ENCODE peak calls at places on chromosome 21, in eight cellular contexts. One of them, this sample, is unnamed.
A peak's percentile ranks its signal among the peaks of the same experiment; 100 is the strongest.

GRCh38 chr21:33732038-33732437 is 89.7 kb downstream of the ITSN1 start:
- DNase-seq in transverse colon: no peak
- DNase-seq in body of pancreas: no peak
- DNase-seq in A549: no peak
- DNase-seq in heart left ventricle: no peak
- DNase-seq in GM12891: no peak
- DNase-seq in lower leg skin: no peak
- DNase-seq in right lobe of liver: no peak
- DNase-seq in this sample: peak; percentile 22

GRCh38 chr21:24045775-24046215 is 1561.5 kb downstream of the MRPL39 start:
- DNase-seq in A549: peak; percentile 11
- DNase-seq in body of pancreas: peak; percentile 67
- DNase-seq in heart left ventricle: peak; percentile 73
- DNase-seq in right lobe of liver: peak; percentile 27
- DNase-seq in lower leg skin: no peak
- DNase-seq in transverse colon: peak; percentile 10
- DNase-seq in GM12891: no peak
- DNase-seq in this sample: peak; percentile 30

GRCh38 chr21:30491963-30492428 is at the start of gene KRTAP19-3:
- DNase-seq in transverse colon: no peak
- DNase-seq in GM12891: no peak
- DNase-seq in A549: no peak
- DNase-seq in body of pancreas: no peak
- DNase-seq in right lobe of liver: no peak
- DNase-seq in heart left ventricle: no peak
- DNase-seq in lower leg skin: no peak
- DNase-seq in this sample: no peak

GRCh38 chr21:38544681-38545080 is 46.4 kb upstream of the ERG start:
- DNase-seq in heart left ventricle: no peak
- DNase-seq in transverse colon: no peak
- DNase-seq in A549: no peak
- DNase-seq in body of pancreas: no peak
- DNase-seq in GM12891: no peak
- DNase-seq in lower leg skin: no peak
- DNase-seq in right lobe of liver: no peak
- DNase-seq in this sample: no peak

GRCh38 chr21:42193131-42193671 is 25.7 kb upstream of the ABCG1 start:
- DNase-seq in GM12891: no peak
- DNase-seq in transverse colon: no peak
- DNase-seq in lower leg skin: no peak
- DNase-seq in A549: no peak
- DNase-seq in heart left ventricle: no peak
- DNase-seq in body of pancreas: no peak
- DNase-seq in right lobe of liver: no peak
- DNase-seq in this sample: no peak

GRCh38 chr21:29571949-29572348 is 273.2 kb downstream of the BACH1 start:
- DNase-seq in lower leg skin: no peak
- DNase-seq in A549: no peak
- DNase-seq in transverse colon: no peak
- DNase-seq in GM12891: no peak
- DNase-seq in heart left ventricle: no peak
- DNase-seq in right lobe of liver: no peak
- DNase-seq in body of pancreas: no peak
- DNase-seq in this sample: no peak

GRCh38 chr21:33948096-33948950 is 32.7 kb upstream of the ATP5PO start:
- DNase-seq in A549: peak; percentile 62
- DNase-seq in body of pancreas: peak; percentile 85
- DNase-seq in heart left ventricle: peak; percentile 77
- DNase-seq in lower leg skin: peak; percentile 92
- DNase-seq in right lobe of liver: no peak
- DNase-seq in GM12891: no peak
- DNase-seq in transverse colon: peak; percentile 77
- DNase-seq in this sample: peak; percentile 29

GRCh38 chr21:41802684-41803083 is 35.8 kb upstream of the RIPK4 start:
- DNase-seq in right lobe of liver: peak; percentile 62
- DNase-seq in body of pancreas: peak; percentile 31
- DNase-seq in transverse colon: peak; percentile 26
- DNase-seq in heart left ventricle: no peak
- DNase-seq in GM12891: no peak
- DNase-seq in A549: no peak
- DNase-seq in lower leg skin: peak; percentile 93
- DNase-seq in this sample: no peak

GRCh38 chr21:42321845-42322244 is 6.6 kb upstream of the TFF3 start:
- DNase-seq in transverse colon: no peak
- DNase-seq in lower leg skin: peak; percentile 68
- DNase-seq in GM12891: no peak
- DNase-seq in body of pancreas: no peak
- DNase-seq in heart left ventricle: no peak
- DNase-seq in right lobe of liver: no peak
- DNase-seq in A549: no peak
- DNase-seq in this sample: no peak

GRCh38 chr21:34703566-34703965 is 34.8 kb downstream of the CLIC6 start:
- DNase-seq in lower leg skin: peak; percentile 76
- DNase-seq in transverse colon: no peak
- DNase-seq in GM12891: no peak
- DNase-seq in right lobe of liver: no peak
- DNase-seq in body of pancreas: no peak
- DNase-seq in heart left ventricle: no peak
- DNase-seq in A549: no peak
- DNase-seq in this sample: no peak

GRCh38 chr21:33825898-33826297 is 89.7 kb downstream of the ATP5PO start:
- DNase-seq in body of pancreas: no peak
- DNase-seq in heart left ventricle: no peak
- DNase-seq in right lobe of liver: no peak
- DNase-seq in GM12891: no peak
- DNase-seq in transverse colon: no peak
- DNase-seq in A549: no peak
- DNase-seq in lower leg skin: no peak
- DNase-seq in this sample: no peak

GRCh38 chr21:34885125-34885524 is 164.0 kb downstream of the RUNX1 start:
- DNase-seq in right lobe of liver: no peak
- DNase-seq in heart left ventricle: no peak
- DNase-seq in GM12891: no peak
- DNase-seq in transverse colon: no peak
- DNase-seq in A549: no peak
- DNase-seq in body of pancreas: no peak
- DNase-seq in lower leg skin: no peak
- DNase-seq in this sample: peak; percentile 64

GRCh38 chr21:31233711-31234110 is 110.3 kb downstream of the TIAM1 start:
- DNase-seq in lower leg skin: no peak
- DNase-seq in transverse colon: no peak
- DNase-seq in heart left ventricle: no peak
- DNase-seq in GM12891: no peak
- DNase-seq in body of pancreas: no peak
- DNase-seq in right lobe of liver: no peak
- DNase-seq in A549: no peak
- DNase-seq in this sample: no peak

GRCh38 chr21:17402885-17403477 is 109.9 kb upstream of the CXADR start:
- DNase-seq in A549: no peak
- DNase-seq in right lobe of liver: no peak
- DNase-seq in transverse colon: no peak
- DNase-seq in GM12891: no peak
- DNase-seq in body of pancreas: no peak
- DNase-seq in lower leg skin: no peak
- DNase-seq in heart left ventricle: no peak
- DNase-seq in this sample: no peak

GRCh38 chr21:18318156-18318555 is 73.5 kb downstream of the CHODL start:
- DNase-seq in GM12891: no peak
- DNase-seq in body of pancreas: peak; percentile 12
- DNase-seq in A549: no peak
- DNase-seq in transverse colon: no peak
- DNase-seq in right lobe of liver: no peak
- DNase-seq in heart left ventricle: no peak
- DNase-seq in lower leg skin: no peak
- DNase-seq in this sample: no peak

GRCh38 chr21:20996421-20997307 is 1.5 kb upstream of the NCAM2 start:
- DNase-seq in transverse colon: no peak
- DNase-seq in heart left ventricle: no peak
- DNase-seq in lower leg skin: no peak
- DNase-seq in body of pancreas: no peak
- DNase-seq in right lobe of liver: no peak
- DNase-seq in GM12891: no peak
- DNase-seq in A549: no peak
- DNase-seq in this sample: no peak

DNA sequence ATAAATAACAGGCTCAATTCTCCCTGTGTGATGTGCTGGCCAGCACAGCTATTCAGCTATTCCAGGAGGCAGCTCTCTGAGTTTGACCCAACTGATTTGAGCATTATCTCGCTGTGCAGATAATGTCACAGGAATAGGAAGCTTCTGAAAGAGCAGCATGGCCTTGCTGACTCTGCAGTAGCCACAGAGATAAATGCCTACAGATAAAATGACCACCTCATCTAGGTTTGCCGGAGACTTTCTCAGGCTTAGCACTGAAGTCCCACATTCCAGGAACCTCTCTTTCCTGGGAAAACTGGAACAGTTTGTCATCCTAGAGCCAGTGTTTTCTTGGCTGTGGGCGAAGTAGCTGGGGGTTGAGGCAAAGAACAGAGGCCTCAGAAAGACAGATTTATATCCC is 98.9 kb downstream of the MRPL39 start:
- DNase-seq in heart left ventricle: no peak
- DNase-seq in GM12891: no peak
- DNase-seq in transverse colon: no peak
- DNase-seq in lower leg skin: no peak
- DNase-seq in right lobe of liver: no peak
- DNase-seq in A549: no peak
- DNase-seq in body of pancreas: no peak
- DNase-seq in this sample: no peak
- TF ChIP-seq POLR2A in heart left ventricle: no peak
- TF ChIP-seq POLR2A in GM12891: peak; percentile 58
- TF ChIP-seq POLR2A in transverse colon: no peak
- TF ChIP-seq POLR2A in lower leg skin: no peak
- TF ChIP-seq POLR2A in right lobe of liver: no peak
- TF ChIP-seq POLR2A in A549: no peak
- TF ChIP-seq POLR2A in body of pancreas: no peak
- TF ChIP-seq POLR2A in this sample: no peak

GRCh38 chr21:35976481-35976880 is 83.8 kb downstream of the SETD4 start:
- DNase-seq in A549: no peak
- DNase-seq in GM12891: no peak
- DNase-seq in heart left ventricle: no peak
- DNase-seq in body of pancreas: no peak
- DNase-seq in lower leg skin: peak; percentile 36
- DNase-seq in right lobe of liver: no peak
- DNase-seq in transverse colon: no peak
- DNase-seq in this sample: no peak

GRCh38 chr21:35968564-35968963 is 91.8 kb downstream of the SETD4 start:
- DNase-seq in lower leg skin: no peak
- DNase-seq in GM12891: no peak
- DNase-seq in body of pancreas: no peak
- DNase-seq in transverse colon: no peak
- DNase-seq in right lobe of liver: no peak
- DNase-seq in heart left ventricle: no peak
- DNase-seq in A549: no peak
- DNase-seq in this sample: no peak

GRCh38 chr21:35969281-35969680 is 91.0 kb downstream of the SETD4 start:
- DNase-seq in GM12891: no peak
- DNase-seq in lower leg skin: peak; percentile 18
- DNase-seq in right lobe of liver: no peak
- DNase-seq in transverse colon: no peak
- DNase-seq in A549: no peak
- DNase-seq in heart left ventricle: no peak
- DNase-seq in body of pancreas: no peak
- DNase-seq in this sample: no peak

GRCh38 chr21:35974801-35975200 is 85.5 kb downstream of the SETD4 start:
- DNase-seq in body of pancreas: no peak
- DNase-seq in A549: no peak
- DNase-seq in right lobe of liver: no peak
- DNase-seq in transverse colon: no peak
- DNase-seq in lower leg skin: peak; percentile 4
- DNase-seq in heart left ventricle: no peak
- DNase-seq in GM12891: no peak
- DNase-seq in this sample: no peak

GRCh38 chr21:35971824-35972223 is 88.5 kb downstream of the SETD4 start:
- DNase-seq in GM12891: no peak
- DNase-seq in right lobe of liver: no peak
- DNase-seq in body of pancreas: no peak
- DNase-seq in A549: no peak
- DNase-seq in heart left ventricle: no peak
- DNase-seq in transverse colon: no peak
- DNase-seq in lower leg skin: peak; percentile 8
- DNase-seq in this sample: no peak
- TF ChIP-seq POLR2A in GM12891: no peak
- TF ChIP-seq POLR2A in right lobe of liver: no peak
- TF ChIP-seq POLR2A in body of pancreas: no peak
- TF ChIP-seq POLR2A in A549: no peak
- TF ChIP-seq POLR2A in heart left ventricle: no peak
- TF ChIP-seq POLR2A in transverse colon: no peak
- TF ChIP-seq POLR2A in lower leg skin: no peak
- TF ChIP-seq POLR2A in this sample: no peak

GRCh38 chr21:14895792-14896191 is 169.0 kb downstream of the NRIP1 start:
- DNase-seq in body of pancreas: no peak
- DNase-seq in A549: no peak
- DNase-seq in right lobe of liver: no peak
- DNase-seq in lower leg skin: no peak
- DNase-seq in transverse colon: no peak
- DNase-seq in heart left ventricle: no peak
- DNase-seq in GM12891: no peak
- DNase-seq in this sample: no peak

GRCh38 chr21:14901482-14901958 is 163.3 kb downstream of the NRIP1 start:
- DNase-seq in GM12891: no peak
- DNase-seq in heart left ventricle: no peak
- DNase-seq in transverse colon: no peak
- DNase-seq in A549: no peak
- DNase-seq in right lobe of liver: no peak
- DNase-seq in lower leg skin: no peak
- DNase-seq in body of pancreas: no peak
- DNase-seq in this sample: no peak

GRCh38 chr21:14900611-14901010 is 164.2 kb downstream of the NRIP1 start:
- DNase-seq in body of pancreas: no peak
- DNase-seq in A549: no peak
- DNase-seq in GM12891: no peak
- DNase-seq in right lobe of liver: no peak
- DNase-seq in heart left ventricle: no peak
- DNase-seq in lower leg skin: no peak
- DNase-seq in transverse colon: no peak
- DNase-seq in this sample: no peak

DNA sequence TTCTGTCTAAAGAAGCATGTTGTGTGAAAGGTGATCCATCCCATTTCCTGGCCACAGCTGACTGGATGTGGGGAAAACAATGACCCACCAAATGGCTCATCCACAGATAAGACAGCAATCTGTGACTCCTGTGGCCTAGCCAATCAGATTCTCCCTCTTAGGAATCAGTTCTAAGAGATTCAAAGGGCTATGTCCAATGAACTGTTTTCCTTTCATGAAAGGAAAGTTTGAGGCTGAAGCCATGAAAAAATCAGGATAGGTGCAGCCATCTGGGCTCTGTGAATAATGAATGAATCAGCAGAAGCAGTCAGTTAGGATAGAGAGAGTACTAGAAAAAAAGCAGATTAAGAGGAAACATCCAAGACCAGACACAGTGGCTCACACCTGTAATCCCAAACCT is 164.7 kb downstream of the NRIP1 start:
- DNase-seq in body of pancreas: no peak
- DNase-seq in A549: no peak
- DNase-seq in right lobe of liver: no peak
- DNase-seq in heart left ventricle: no peak
- DNase-seq in transverse colon: no peak
- DNase-seq in GM12891: no peak
- DNase-seq in lower leg skin: no peak
- DNase-seq in this sample: no peak
- TF ChIP-seq POLR2A in body of pancreas: no peak
- TF ChIP-seq POLR2A in A549: no peak
- TF ChIP-seq POLR2A in right lobe of liver: no peak
- TF ChIP-seq POLR2A in heart left ventricle: no peak
- TF ChIP-seq POLR2A in transverse colon: no peak
- TF ChIP-seq POLR2A in GM12891: no peak
- TF ChIP-seq POLR2A in lower leg skin: no peak
- TF ChIP-seq POLR2A in this sample: no peak

GRCh38 chr21:43866659-43867331 is 1.8 kb downstream of the AGPAT3 start:
- DNase-seq in A549: no peak
- DNase-seq in body of pancreas: peak; percentile 53
- DNase-seq in heart left ventricle: no peak
- DNase-seq in right lobe of liver: peak; percentile 74
- DNase-seq in lower leg skin: no peak
- DNase-seq in GM12891: peak; percentile 59
- DNase-seq in transverse colon: peak; percentile 82
- DNase-seq in this sample: peak; percentile 43
- TF ChIP-seq POLR2A in A549: no peak
- TF ChIP-seq POLR2A in body of pancreas: peak; percentile 58
- TF ChIP-seq POLR2A in heart left ventricle: no peak
- TF ChIP-seq POLR2A in right lobe of liver: peak; percentile 40
- TF ChIP-seq POLR2A in lower leg skin: no peak
- TF ChIP-seq POLR2A in GM12891: peak; percentile 54
- TF ChIP-seq POLR2A in transverse colon: peak; percentile 69
- TF ChIP-seq POLR2A in this sample: no peak

This sample was measured in erythroblast.